ENCODE peak calls at places on chromosomes 12 and 14, in nine cellular contexts. R is stimulated activated CD4-positive, alpha-beta T cell treated with anti-CD3 and anti-CD28 coated beads, Interleukin-2, amount 100 ng/mL, for 48 hours; I is T-cell; D is neural progenitor cell; O is progenitor cell of endocrine pancreas; K is myocyte; W is LoVo; Z is activated T-helper 9 cell treated with anti-CD3 and anti-CD28 coated beads, Interleukin-2, amount 50 U/mL, for 16 hours; G is CD8-positive, alpha-beta T cell. E is an unnamed sample.

GRCh38 chr14:43687866-43688265 is 819.2 kb downstream of the FSCB start:
- DNase-seq in R (no peak), I (no peak), D (no peak), O (no peak), K (peak; percentile 1), W (peak; percentile 18), Z (no peak), G (no peak), E (no peak)

GRCh38 chr12:128802756-128803155 is 21.0 kb downstream of the SLC15A4 start:
- DNase-seq in R (no peak), I (no peak), D (no peak), O (no peak), K (no peak), W (no peak), Z (no peak), G (no peak), E (no peak)

GRCh38 chr14:89493877-89494634 is 77.0 kb upstream of the FOXN3 start:
- DNase-seq in R (no peak), I (no peak), D (peak; percentile 32), O (no peak), K (no peak), W (no peak), Z (no peak), G (no peak), E (peak; percentile 1)

GRCh38 chr12:2057041-2057792 is 4.4 kb downstream of the CACNA1C start:
- DNase-seq in R (peak; percentile 48), I (no peak), D (peak; percentile 93), O (peak; percentile 90), K (peak; percentile 64), W (peak; percentile 38), Z (no peak), G (peak; percentile 27), E (peak; percentile 63)

GRCh38 chr12:6828671-6829531 is 694 bp downstream of the P3H3 start:
- DNase-seq in R (no peak), I (no peak), D (peak; percentile 72), O (no peak), K (peak; percentile 66), W (no peak), Z (peak; percentile 17), G (peak; percentile 41), E (peak; percentile 77)

GRCh38 chr12:108373111-108373510 is 34.0 kb upstream of the CMKLR1 start:
- DNase-seq in R (no peak), I (no peak), D (peak; percentile 11), O (no peak), K (no peak), W (no peak), Z (no peak), G (no peak), E (peak; percentile 4)

GRCh38 chr14:95339301-95339865 is 19.7 kb upstream of the CLMN start:
- DNase-seq in R (no peak), I (no peak), D (no peak), O (no peak), K (no peak), W (peak; percentile 23), Z (no peak), G (no peak), E (no peak)

GRCh38 chr12:124621296-124621660 is 53.9 kb upstream of the NCOR2 start:
- DNase-seq in R (no peak), I (no peak), D (no peak), O (no peak), K (no peak), W (no peak), Z (no peak), G (no peak), E (no peak)

GRCh38 chr12:80213871-80214270 is 114.5 kb downstream of the OTOGL start:
- DNase-seq in R (no peak), I (no peak), D (no peak), O (no peak), K (no peak), W (no peak), Z (no peak), G (no peak), E (no peak)

GRCh38 chr12:131138638-131139362 is 185.1 kb downstream of the ADGRD1 start:
- DNase-seq in R (no peak), I (no peak), D (no peak), O (no peak), K (no peak), W (no peak), Z (no peak), G (no peak), E (no peak)

GRCh38 chr14:68961781-68962584 is 17.1 kb downstream of the ACTN1 start:
- DNase-seq in R (no peak), I (no peak), D (peak; percentile 68), O (no peak), K (no peak), W (no peak), Z (no peak), G (no peak), E (no peak)

GRCh38 chr12:47307680-47308399 is 228.1 kb upstream of the AMIGO2 start:
- DNase-seq in R (peak; percentile 32), I (peak; percentile 50), D (peak; percentile 68), O (no peak), K (peak; percentile 74), W (peak; percentile 89), Z (peak; percentile 12), G (peak; percentile 56), E (peak; percentile 84)

GRCh38 chr12:111404362-111405148 is 1.2 kb upstream of the SH2B3 start:
- DNase-seq in R (peak; percentile 67), I (no peak), D (peak; percentile 57), O (no peak), K (no peak), W (no peak), Z (peak; percentile 64), G (peak; percentile 44), E (peak; percentile 83)

GRCh38 chr14:91466192-91466591 is 43.9 kb downstream of the PPP4R3A start:
- DNase-seq in R (no peak), I (no peak), D (no peak), O (no peak), K (no peak), W (no peak), Z (no peak), G (no peak), E (no peak)

GRCh38 chr14:68822964-68823363 is 30.1 kb upstream of the ZFP36L1 start:
- DNase-seq in R (no peak), I (no peak), D (no peak), O (no peak), K (no peak), W (no peak), Z (no peak), G (no peak), E (no peak)

GRCh38 chr12:25423355-25423754 is 129.7 kb downstream of the LMNTD1 start:
- DNase-seq in R (no peak), I (no peak), D (no peak), O (no peak), K (no peak), W (no peak), Z (no peak), G (no peak), E (no peak)

GRCh38 chr14:74686324-74686723 is 26.6 kb downstream of the AREL1 start:
- DNase-seq in R (no peak), I (no peak), D (no peak), O (no peak), K (no peak), W (no peak), Z (no peak), G (no peak), E (peak; percentile 42)